ENCODE peak calls at places on chromosomes 7 and 10, in five cellular contexts. W is mesendoderm; S is HEK293T; O is heart left ventricle; N is activated CD4-positive, alpha-beta T cell treated with anti-CD3 and anti-CD28 coated beads, Interleukin-2, amount 50 U/mL, for 24 hours. P is an unnamed sample.

GRCh38 chr10:51783907-51784306 is 84.5 kb upstream of the CSTF2T start:
- DNase-seq in W (no peak), S (no peak), O (no peak), N (no peak), P (no peak)

GRCh38 chr7:95045236-95045923 is 138.0 kb downstream of the PPP1R9A start:
- DNase-seq in W (peak; percentile 62), S (no peak), O (no peak), N (no peak), P (peak; percentile 18)

GRCh38 chr10:97407211-97407951 is 6.2 kb upstream of the RRP12 start:
- DNase-seq in W (peak; percentile 95), S (peak; percentile 85), O (peak; percentile 47), N (no peak), P (peak; percentile 67)

GRCh38 chr7:108611268-108611667 is 41.6 kb downstream of the DNAJB9 start:
- DNase-seq in W (no peak), S (no peak), O (no peak), N (no peak), P (no peak)

GRCh38 chr10:110335314-110336064 is 30.8 kb upstream of the SMNDC1 start:
- DNase-seq in W (no peak), S (no peak), O (no peak), N (no peak), P (no peak)

GRCh38 chr7:114934074-114934473 is 12.2 kb downstream of the MDFIC start:
- DNase-seq in W (no peak), S (no peak), O (no peak), N (no peak), P (no peak)

GRCh38 chr7:28806841-28807240 is 151.3 kb downstream of the TRIL start:
- DNase-seq in W (peak; percentile 40), S (no peak), O (no peak), N (no peak), P (no peak)

GRCh38 chr10:35425596-35425995 is 89.3 kb downstream of the CCNY start:
- DNase-seq in W (no peak), S (no peak), O (no peak), N (no peak), P (no peak)

GRCh38 chr10:128463991-128464755 is 337.9 kb upstream of the MKI67 start:
- DNase-seq in W (peak; percentile 62), S (no peak), O (no peak), N (peak; percentile 9), P (peak; percentile 49)

GRCh38 chr7:67462781-67463191 is 466.2 kb downstream of the TYW1 start:
- DNase-seq in W (no peak), S (no peak), O (no peak), N (no peak), P (peak; percentile 69)

GRCh38 chr10:87578799-87579401 is 74.2 kb downstream of the MINPP1 start:
- DNase-seq in W (no peak), S (no peak), O (no peak), N (no peak), P (no peak)

GRCh38 chr7:127365164-127365956 is 27.1 kb downstream of the ZNF800 start:
- DNase-seq in W (peak; percentile 73), S (no peak), O (no peak), N (no peak), P (no peak)

GRCh38 chr7:155896531-155897263 is 84.4 kb upstream of the SHH start:
- DNase-seq in W (no peak), S (no peak), O (no peak), N (no peak), P (no peak)

GRCh38 chr7:116689787-116690186 is 17.8 kb downstream of the MET start:
- DNase-seq in W (no peak), S (no peak), O (no peak), N (no peak), P (no peak)

P was measured in NCI-H446.